ENCODE peak calls at places on chromosomes 2 and 18, in seven cellular contexts. C, H, F, V, B, O and W are unnamed samples.
A peak's percentile ranks its signal among the peaks of the same experiment; 100 is the strongest.

GRCh38 chr2:140986456-140986855 is 1144.4 kb downstream of the LRP1B start:
- DNase-seq in O (no peak), V (no peak), F (no peak), H (no peak), B (no peak), C (no peak), W (no peak)

GRCh38 chr2:150097891-150098595 is 389.4 kb downstream of the RND3 start:
- DNase-seq in C (no peak), B (no peak), F (no peak), H (no peak), O (no peak), V (no peak), W (no peak)

GRCh38 chr2:209094221-209094620 is 329.6 kb upstream of the MAP2 start:
- DNase-seq in O (no peak), F (no peak), V (no peak), C (no peak), B (no peak), H (no peak), W (no peak)

GRCh38 chr2:138724296-138724695 is 55.9 kb downstream of the NXPH2 start:
- DNase-seq in C (no peak), H (no peak), F (no peak), B (no peak), V (no peak), O (no peak), W (peak; percentile 64)

GRCh38 chr2:5691659-5692529 is at the start of gene SOX11:
- DNase-seq in O (no peak), C (peak; percentile 54), F (no peak), H (peak; percentile 69), B (no peak), V (no peak), W (no peak)

GRCh38 chr2:85265304-85265703 is 62.5 kb downstream of the TGOLN2 start:
- DNase-seq in V (no peak), C (peak; percentile 76), O (no peak), H (peak; percentile 94), F (no peak), B (peak; percentile 71), W (no peak)

GRCh38 chr2:29223257-29223656 is 108.0 kb downstream of the CLIP4 start:
- DNase-seq in H (peak; percentile 53), B (no peak), C (no peak), O (no peak), V (no peak), F (no peak), W (no peak)

GRCh38 chr2:170493698-170494097 is 221.4 kb upstream of the SP5 start:
- DNase-seq in H (no peak), B (no peak), F (no peak), V (no peak), O (no peak), C (no peak), W (no peak)

GRCh38 chr2:223586261-223586660 is 15.9 kb downstream of the SCG2 start:
- DNase-seq in B (no peak), O (no peak), F (no peak), V (no peak), H (no peak), C (no peak), W (no peak)

DNA sequence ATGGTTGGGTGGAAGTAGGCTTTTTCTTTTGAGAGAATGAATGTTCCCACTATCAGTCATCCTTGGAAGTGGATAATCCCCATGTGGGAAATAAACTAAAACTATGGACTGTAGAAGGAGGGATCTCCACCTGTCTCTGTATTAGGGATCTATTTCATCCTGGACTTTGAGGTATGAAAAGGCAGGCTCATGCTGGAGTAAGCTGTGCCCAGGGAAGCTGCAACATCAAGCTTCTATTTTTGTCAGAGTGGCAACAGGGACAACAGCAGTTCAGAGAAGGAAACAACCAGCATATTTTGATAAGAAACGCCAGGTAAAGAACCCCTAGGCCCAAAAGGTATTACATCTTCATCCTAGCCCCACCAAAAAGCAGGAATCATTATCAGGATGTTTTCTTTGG is 122.0 kb downstream of the MDH1 start:
- DNase-seq in B (no peak), C (no peak), O (no peak), F (no peak), H (no peak), V (no peak), W (no peak)
- H3K4me3 ChIP-seq in B (no peak overlapping the region), C (no peak overlapping the region), O (no peak overlapping the region), F (no peak overlapping the region), H (no peak overlapping the region), V (no peak overlapping the region), W (no peak overlapping the region)

GRCh38 chr2:236166781-236167296 is 1.3 kb downstream of the GBX2 start:
- DNase-seq in O (no peak), F (no peak), H (no peak), C (no peak), B (no peak), V (no peak), W (no peak)
- H3K4me1 ChIP-seq in O (peaks cover 30% of the 10 kb centered on the region), F (no peaks in the 10 kb centered on the region), H (no peaks in the 10 kb centered on the region), C (peaks cover 80% of the 10 kb centered on the region), B (no peaks in the 10 kb centered on the region), V (no peaks in the 10 kb centered on the region), W (peaks cover 12% of the 10 kb centered on the region)

GRCh38 chr18:36047521-36047920 is 19.8 kb downstream of the RPRD1A start:
- DNase-seq in V (no peak), H (no peak), F (no peak), C (no peak), B (no peak), O (no peak), W (no peak)
- H3K9me3 ChIP-seq in V (no peaks in the 10 kb centered on the region), H (no peaks in the 10 kb centered on the region), F (peaks cover 1% of the 10 kb centered on the region), C (peaks cover 36% of the 10 kb centered on the region), B (no peaks in the 10 kb centered on the region), O (peaks cover 34% of the 10 kb centered on the region), W (peaks cover 11% of the 10 kb centered on the region)

GRCh38 chr2:33482518-33482917 is 6.1 kb downstream of the RASGRP3 start:
- DNase-seq in O (no peak), F (no peak), C (no peak), B (no peak), H (no peak), V (no peak), W (no peak)

GRCh38 chr2:33486544-33486943 is 10.1 kb downstream of the RASGRP3 start:
- DNase-seq in B (no peak), V (no peak), C (no peak), O (no peak), F (no peak), H (no peak), W (no peak)

GRCh38 chr2:33488178-33488690 is 11.8 kb downstream of the RASGRP3 start:
- DNase-seq in C (no peak), B (no peak), V (no peak), O (no peak), H (no peak), F (no peak), W (no peak)

GRCh38 chr2:33488715-33489540 is 12.5 kb downstream of the RASGRP3 start:
- DNase-seq in F (no peak), B (no peak), C (no peak), O (no peak), H (no peak), V (no peak), W (no peak)

GRCh38 chr2:33484042-33484621 is 7.7 kb downstream of the RASGRP3 start:
- DNase-seq in B (no peak), V (no peak), H (no peak), O (no peak), C (no peak), F (no peak), W (no peak)
- H3K4me3 ChIP-seq in B (no peak overlapping the region), V (no peak overlapping the region), H (no peak overlapping the region), O (no peak overlapping the region), C (no peak overlapping the region), F (no peak overlapping the region), W (no peak overlapping the region)

GRCh38 chr2:55017428-55017827 is 32.8 kb downstream of the RTN4 start:
- DNase-seq in C (no peak), F (no peak), B (no peak), V (no peak), O (no peak), H (no peak), W (no peak)

GRCh38 chr2:55018619-55019018 is 31.6 kb downstream of the RTN4 start:
- DNase-seq in H (no peak), B (no peak), C (no peak), O (no peak), F (no peak), V (no peak), W (no peak)

GRCh38 chr2:55017880-55018279 is 32.4 kb downstream of the RTN4 start:
- DNase-seq in B (no peak), F (no peak), C (no peak), H (no peak), V (no peak), O (no peak), W (no peak)

GRCh38 chr2:55022486-55022885 is 27.8 kb downstream of the RTN4 start:
- DNase-seq in C (no peak), B (no peak), O (no peak), F (no peak), V (no peak), H (no peak), W (no peak)

DNA sequence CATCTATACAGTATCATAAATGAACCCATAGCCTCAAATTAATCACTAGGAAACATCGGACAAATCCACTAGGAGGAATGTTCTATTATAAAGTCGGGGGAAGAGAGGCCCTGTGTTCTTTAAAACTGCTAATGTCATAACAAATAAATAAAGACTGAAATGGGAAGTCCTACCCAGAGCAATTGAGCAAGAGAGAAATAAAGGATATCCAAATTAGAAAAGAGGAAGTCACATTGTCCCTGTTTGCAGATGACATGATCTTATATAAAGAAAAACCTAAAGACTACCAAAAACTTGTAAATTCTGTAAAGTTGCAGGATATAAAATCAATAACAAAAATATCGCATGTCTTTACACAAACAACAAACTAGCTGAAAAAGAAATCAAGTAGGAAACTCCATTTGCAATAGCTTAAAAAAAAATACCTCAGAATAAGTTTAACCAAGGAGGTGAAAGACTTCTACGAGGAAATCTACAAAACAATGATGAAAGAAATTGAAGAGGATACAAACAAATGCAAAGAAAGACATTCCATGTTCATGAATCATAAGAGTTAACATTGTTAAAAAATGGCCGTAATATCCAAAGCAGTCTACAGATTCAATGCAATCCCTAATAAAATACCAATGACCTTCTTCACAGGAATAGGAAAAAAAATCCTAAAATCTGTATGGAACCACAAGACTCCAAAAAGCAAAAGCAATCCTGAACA is 30.5 kb downstream of the RTN4 start:
- DNase-seq in H (no peak), V (no peak), O (no peak), B (no peak), F (no peak), C (no peak), W (peak; percentile 66)
- H3K4me1 ChIP-seq in H (no peaks in the 10 kb centered on the region), V (peaks cover 18% of the 10 kb centered on the region), O (peaks cover 16% of the 10 kb centered on the region), B (peaks cover 2% of the 10 kb centered on the region), F (peaks cover 14% of the 10 kb centered on the region), C (peaks cover 27% of the 10 kb centered on the region), W (peaks cover 25% of the 10 kb centered on the region)

DNA sequence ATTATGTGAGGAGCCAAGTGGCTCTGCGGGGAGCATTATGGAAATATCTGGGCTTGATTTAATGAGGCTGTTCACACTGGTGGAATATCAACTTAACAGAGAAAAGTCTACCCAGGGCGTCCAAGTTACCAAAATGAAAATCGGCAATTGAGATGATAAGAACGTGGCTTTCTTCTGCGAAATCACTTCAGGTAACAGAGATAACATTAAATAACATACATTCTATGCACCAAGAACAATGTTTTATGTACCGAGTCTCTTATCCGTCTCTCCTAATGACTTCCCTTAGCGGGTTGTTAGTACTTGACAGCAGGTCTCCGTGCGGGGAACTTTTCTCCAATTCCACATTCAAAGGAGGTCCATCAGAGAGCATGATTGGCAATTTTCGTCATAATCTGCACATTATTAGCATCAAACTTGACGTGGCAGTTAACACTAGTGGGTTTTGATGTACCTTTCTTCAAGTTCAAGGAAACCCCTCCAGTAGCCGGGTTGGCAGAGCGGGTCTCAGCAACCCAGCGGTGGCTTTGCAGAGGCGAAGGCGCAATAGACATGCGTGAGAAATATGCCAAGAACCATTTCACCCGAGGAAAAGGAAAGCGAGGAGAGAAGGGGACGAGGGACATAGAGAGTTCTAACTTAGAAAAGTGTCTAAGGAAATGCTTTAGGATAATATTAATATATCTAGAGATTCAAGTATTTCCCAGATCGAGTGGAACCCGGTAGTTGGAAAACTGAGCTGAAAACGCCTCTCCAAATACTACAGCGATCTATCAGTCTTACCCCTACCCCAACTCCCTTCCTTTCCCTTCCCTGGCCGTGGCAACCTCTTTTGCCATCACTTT is 5.1 kb downstream of the EVX2 start:
- DNase-seq in O (no peak), F (no peak), B (no peak), V (no peak), H (no peak), C (no peak), W (no peak)
- H3K9me3 ChIP-seq in O (no peaks in the 10 kb centered on the region), F (peaks cover 10% of the 10 kb centered on the region), B (no peaks in the 10 kb centered on the region), V (peaks cover 14% of the 10 kb centered on the region), H (no peaks in the 10 kb centered on the region), C (peaks cover 6% of the 10 kb centered on the region), W (peaks cover 19% of the 10 kb centered on the region)